ENCODE peak calls at places on chromosome 5, in ten cellular contexts. J, S, W, A, T, Y, O, D, R and N are unnamed samples.
A peak's percentile ranks its signal among the peaks of the same experiment; 100 is the strongest.

GRCh38 chr5:8060235-8061139 is 191.5 kb downstream of the MTRR start:
- DNase-seq in O (no peak), W (no peak), A (no peak), S (no peak), J (no peak), R (no peak), D (no peak), Y (no peak), T (no peak), N (no peak)

GRCh38 chr5:16894236-16895057 is 41.6 kb downstream of the MYO10 start:
- DNase-seq in O (no peak), T (no peak), J (peak; percentile 55), D (peak; percentile 80), R (peak; percentile 87), A (no peak), W (no peak), S (peak; percentile 75), Y (no peak), N (peak; percentile 95)

GRCh38 chr5:13278148-13278547 is 666.3 kb downstream of the DNAH5 start:
- DNase-seq in A (no peak), S (no peak), D (no peak), W (no peak), T (no peak), Y (no peak), O (no peak), J (no peak), R (no peak), N (no peak)

GRCh38 chr5:59972043-59972442 is 78.5 kb upstream of the PDE4D start:
- DNase-seq in W (no peak), D (no peak), O (no peak), R (no peak), Y (no peak), J (no peak), S (no peak), A (no peak), T (no peak), N (no peak)

GRCh38 chr5:168874713-168875380 is 295.7 kb upstream of the PANK3 start:
- DNase-seq in D (peak; percentile 15), T (no peak), Y (no peak), J (peak; percentile 34), O (no peak), R (peak; percentile 47), S (peak; percentile 59), A (no peak), W (no peak), N (no peak)

GRCh38 chr5:125422342-125422741 is 675.9 kb upstream of the ZNF608 start:
- DNase-seq in D (no peak), J (no peak), O (no peak), W (no peak), Y (no peak), R (no peak), T (no peak), S (peak; percentile 39), A (no peak), N (no peak)

GRCh38 chr5:158935215-158935614 is 164.5 kb downstream of the EBF1 start:
- DNase-seq in J (no peak), R (no peak), T (no peak), A (no peak), Y (no peak), O (no peak), S (no peak), D (no peak), W (no peak), N (no peak)

GRCh38 chr5:60978968-60979367 is 34.0 kb downstream of the NDUFAF2 start:
- DNase-seq in T (no peak), O (no peak), J (no peak), D (no peak), S (peak; percentile 4), W (no peak), A (no peak), R (peak; percentile 45), Y (no peak), N (no peak)

GRCh38 chr5:168978015-168978414 is 322.9 kb downstream of the SLIT3 start:
- DNase-seq in S (no peak), Y (no peak), W (no peak), A (no peak), J (peak; percentile 88), T (no peak), O (no peak), D (peak; percentile 84), R (no peak), N (peak; percentile 85)

GRCh38 chr5:177478711-177479646 is 5.5 kb upstream of the DBN1 start:
- DNase-seq in J (peak; percentile 93), W (peak; percentile 93), D (peak; percentile 65), A (peak; percentile 95), S (no peak), O (no peak), Y (peak; percentile 86), T (peak; percentile 88), R (no peak), N (peak; percentile 91)

GRCh38 chr5:150783422-150783928 is 4.9 kb downstream of the SMIM3 start:
- DNase-seq in W (peak; percentile 65), A (no peak), J (peak; percentile 94), O (peak; percentile 55), T (no peak), R (peak; percentile 88), S (no peak), D (peak; percentile 95), Y (peak; percentile 39), N (peak; percentile 96)

GRCh38 chr5:107538331-107539162 is 132.2 kb downstream of the EFNA5 start:
- DNase-seq in W (no peak), O (no peak), T (no peak), D (peak; percentile 31), S (no peak), Y (no peak), A (no peak), R (no peak), J (peak; percentile 30), N (no peak)

GRCh38 chr5:73122875-73123810 is 2.8 kb downstream of the TMEM171 start:
- DNase-seq in A (no peak), J (peak; percentile 83), O (no peak), S (peak; percentile 20), T (no peak), Y (no peak), D (peak; percentile 77), W (no peak), R (no peak), N (peak; percentile 94)

GRCh38 chr5:72018158-72018803 is 89.0 kb upstream of the MAP1B start:
- DNase-seq in D (peak; percentile 73), R (peak; percentile 55), O (no peak), J (peak; percentile 63), A (no peak), W (no peak), S (peak; percentile 67), T (peak; percentile 19), Y (peak; percentile 24), N (peak; percentile 32)

DNA sequence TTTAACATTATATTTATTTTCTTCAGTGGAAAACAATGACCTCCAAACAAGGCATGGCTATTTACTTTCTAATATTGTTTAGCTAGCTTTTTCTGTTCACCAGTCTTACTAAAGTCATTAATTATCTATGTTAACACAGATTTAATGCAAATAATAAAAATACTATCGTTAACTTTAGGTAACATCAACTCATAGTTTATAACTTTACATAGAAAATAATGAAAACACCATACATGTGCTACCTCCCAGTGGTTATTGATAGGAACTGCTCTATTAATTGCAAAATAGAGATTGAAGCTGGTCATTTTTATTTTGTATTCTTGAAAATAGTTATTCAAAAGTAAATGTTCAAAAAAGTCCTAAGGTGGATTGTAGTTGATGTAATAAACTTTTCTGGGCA is 78.3 kb upstream of the HCN1 start:
- DNase-seq in W (no peak), J (no peak), O (no peak), S (no peak), Y (no peak), R (no peak), D (no peak), A (no peak), T (no peak), N (no peak)
- TF ChIP-seq CTCF in W (no peak), J (no peak), O (peak; percentile 49), S (peak; percentile 49), Y (peak; percentile 32), R (peak; percentile 17), D (peak; percentile 0), A (no peak), T (peak; percentile 36), N (no peak)

DNA sequence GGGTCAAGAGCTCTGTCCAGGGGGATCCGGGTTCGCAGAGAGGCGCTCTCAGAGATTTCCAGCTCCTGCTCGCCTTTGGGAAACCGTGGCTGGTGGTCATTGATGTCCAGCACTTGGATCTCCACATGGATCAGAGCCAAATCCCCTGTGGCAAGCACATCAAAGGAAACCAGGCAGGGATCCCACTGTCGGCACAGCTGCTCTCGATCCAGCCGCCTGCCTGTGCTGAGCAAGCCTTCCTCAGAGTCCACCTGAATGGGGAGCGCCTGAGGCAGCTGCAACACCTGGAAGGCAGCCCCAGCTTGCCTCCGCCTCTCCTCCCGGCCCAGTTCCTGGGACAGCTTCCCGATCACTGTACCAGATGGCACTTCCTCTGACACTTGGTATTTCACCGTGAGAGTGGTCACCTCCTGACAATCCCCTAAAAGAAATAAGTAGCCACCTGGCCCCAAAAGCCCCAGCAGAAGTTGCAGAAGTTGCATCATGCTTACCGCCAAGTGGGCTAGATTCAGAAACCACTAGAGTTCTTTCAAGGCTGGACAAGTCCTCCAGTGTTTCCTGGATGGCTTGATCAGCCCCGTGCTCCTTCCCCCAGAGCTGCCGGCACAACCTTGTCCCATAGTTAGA is 522 bp downstream of the PCDH12 start:
- DNase-seq in J (peak; percentile 26), A (no peak), D (no peak), S (no peak), R (no peak), T (no peak), O (no peak), Y (no peak), W (no peak), N (no peak)
- H3K4me3 ChIP-seq in J (no peak overlapping the region), A (peak overlapping the region; percentile 57), D (no peak overlapping the region), S (no peak overlapping the region), R (no peak overlapping the region), T (peak overlapping the region; percentile 27), O (no peak overlapping the region), Y (peak overlapping the region; percentile 56), W (no peak overlapping the region), N (no peak overlapping the region)

DNA sequence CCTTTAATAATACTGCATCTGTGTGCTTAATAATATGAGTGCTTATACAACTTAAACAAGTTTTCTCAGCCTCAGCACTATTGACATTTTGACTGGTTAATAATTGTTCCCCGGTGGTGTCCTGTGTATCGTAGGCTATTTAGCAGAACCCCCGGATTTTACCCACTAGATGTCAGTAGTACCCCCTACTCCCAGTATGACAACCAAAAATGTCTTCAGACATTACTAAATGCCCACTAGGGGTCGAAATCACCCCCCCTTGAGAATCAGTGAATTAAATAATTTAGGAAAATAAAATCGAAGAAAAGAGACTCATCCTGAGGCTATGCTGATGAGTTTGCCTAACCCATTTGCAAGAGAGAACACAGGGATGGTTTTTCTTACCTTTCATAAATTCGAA is 166.3 kb downstream of the ATP10B start:
- DNase-seq in R (no peak), Y (no peak), T (no peak), O (no peak), D (peak; percentile 0), J (no peak), S (peak; percentile 58), A (no peak), W (no peak), N (no peak)
- TF ChIP-seq CTCF in R (peak; percentile 79), Y (no peak), T (peak; percentile 17), O (peak; percentile 52), D (peak; percentile 7), J (no peak), S (peak; percentile 71), A (no peak), W (no peak), N (no peak)

DNA sequence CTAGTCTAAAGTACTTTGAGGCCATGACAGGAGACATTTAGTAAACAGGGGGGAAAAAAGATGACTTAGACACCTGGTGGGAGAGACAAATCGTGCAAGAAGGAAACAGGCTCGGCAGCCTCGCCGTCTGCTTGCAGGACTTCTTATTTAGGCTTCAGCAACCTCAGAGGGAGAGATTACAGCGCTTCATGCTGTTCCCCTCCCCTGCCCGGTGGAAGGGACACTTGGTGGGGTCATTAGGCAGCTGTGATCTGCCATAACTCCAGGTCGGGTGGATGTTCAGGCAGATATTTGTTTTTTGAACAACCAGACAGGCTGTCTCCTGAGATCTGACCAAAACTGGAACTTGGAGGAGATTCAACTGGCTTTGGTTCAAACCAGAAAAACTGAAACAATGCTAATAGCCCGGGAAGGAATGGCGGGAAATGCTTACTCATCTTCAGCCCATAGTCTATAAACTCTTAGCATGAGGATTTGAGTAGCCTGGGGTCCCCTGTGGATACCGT is 38.1 kb upstream of the CD180 start:
- DNase-seq in J (peak; percentile 89), D (peak; percentile 93), S (no peak), O (no peak), Y (no peak), A (no peak), T (peak; percentile 30), W (no peak), R (no peak), N (peak; percentile 87)
- H3K4me3 ChIP-seq in J (no peak overlapping the region), D (no peak overlapping the region), S (no peak overlapping the region), O (no peak overlapping the region), Y (peak overlapping the region; percentile 35), A (peak overlapping the region; percentile 60), T (no peak overlapping the region), W (peak overlapping the region; percentile 19), R (no peak overlapping the region), N (no peak overlapping the region)